ENCODE peak calls at places on chromosomes 6 and 20, in five cellular contexts. Z, E, K, W and U are unnamed samples.

GRCh38 chr20:58106143-58106750 is 122.2 kb downstream of the ANKRD60 start:
- DNase-seq in Z (no peak), E (no peak), K (no peak), W (no peak), U (no peak)

GRCh38 chr6:147117580-147117979 is 86.6 kb upstream of the STXBP5 start:
- DNase-seq in Z (no peak), E (no peak), K (no peak), W (no peak), U (no peak)

GRCh38 chr6:131572686-131573415 is at the start of gene ARG1:
- DNase-seq in Z (no peak), E (no peak), K (no peak), W (no peak), U (no peak)

GRCh38 chr6:17015551-17016381 is 86.1 kb upstream of the STMND1 start:
- DNase-seq in Z (peak; percentile 60), E (no peak), K (no peak), W (peak; percentile 71), U (no peak)

GRCh38 chr6:35808688-35809087 is 3.5 kb downstream of the LHFPL5 start:
- DNase-seq in Z (no peak), E (no peak), K (no peak), W (no peak), U (no peak)

GRCh38 chr20:31440012-31440659 is at the start of gene DEFB123:
- DNase-seq in Z (no peak), E (no peak), K (no peak), W (no peak), U (no peak)

GRCh38 chr6:140320081-140320798 is 945.8 kb upstream of the CITED2 start:
- DNase-seq in Z (no peak), E (no peak), K (no peak), W (no peak), U (no peak)

GRCh38 chr6:150201791-150202329 is 59.0 kb downstream of the PPP1R14C start:
- DNase-seq in Z (no peak), E (no peak), K (no peak), W (no peak), U (no peak)

GRCh38 chr6:33786736-33787135 is 2.2 kb downstream of the LEMD2 start:
- DNase-seq in Z (no peak), E (no peak), K (no peak), W (no peak), U (no peak)

GRCh38 chr6:103783344-103783743 is 1076.4 kb downstream of the HACE1 start:
- DNase-seq in Z (no peak), E (no peak), K (no peak), W (no peak), U (peak; percentile 53)

GRCh38 chr6:35737413-35738211 is 780 bp downstream of the ARMC12 start:
- DNase-seq in Z (no peak), E (peak; percentile 79), K (peak; percentile 58), W (no peak), U (peak; percentile 46)

GRCh38 chr6:159118941-159119340 is 50.3 kb upstream of the FNDC1 start:
- DNase-seq in Z (no peak), E (no peak), K (no peak), W (no peak), U (no peak)

GRCh38 chr20:53028337-53029007 is 56.3 kb downstream of the TSHZ2 start:
- DNase-seq in Z (no peak), E (no peak), K (no peak), W (no peak), U (no peak)

GRCh38 chr20:48278961-48279481 is 493.7 kb upstream of the SULF2 start:
- DNase-seq in Z (no peak), E (no peak), K (no peak), W (no peak), U (no peak)

GRCh38 chr6:134421496-134421895 is 103.6 kb upstream of the SGK1 start:
- DNase-seq in Z (no peak), E (no peak), K (no peak), W (no peak), U (no peak)

GRCh38 chr20:12252793-12253192 is 335.1 kb downstream of the BTBD3 start:
- DNase-seq in Z (no peak), E (no peak), K (no peak), W (no peak), U (no peak)

GRCh38 chr6:158185729-158186456 is 17.7 kb downstream of the GTF2H5 start:
- DNase-seq in Z (no peak), E (no peak), K (peak; percentile 75), W (no peak), U (no peak)

GRCh38 chr20:48326868-48327267 is 500.9 kb downstream of the PREX1 start:
- DNase-seq in Z (no peak), E (no peak), K (no peak), W (no peak), U (no peak)

GRCh38 chr6:169225131-169225576 is 28.5 kb downstream of the THBS2 start:
- DNase-seq in Z (no peak), E (no peak), K (no peak), W (no peak), U (no peak)

GRCh38 chr6:31850765-31851484 is 11.7 kb downstream of the NEU1 start:
- DNase-seq in Z (no peak), E (no peak), K (no peak), W (no peak), U (no peak)

GRCh38 chr6:85461806-85462185 is 11.9 kb downstream of the NT5E start:
- DNase-seq in Z (no peak), E (no peak), K (no peak), W (no peak), U (no peak)

GRCh38 chr6:33276581-33276863 is 401 bp upstream of the B3GALT4 start:
- DNase-seq in Z (no peak), E (no peak), K (no peak), W (no peak), U (no peak)

GRCh38 chr6:42915737-42916136 is at the start of gene PTCRA:
- DNase-seq in Z (no peak), E (no peak), K (no peak), W (no peak), U (no peak)

GRCh38 chr6:3259491-3259958 is 778 bp downstream of the PSMG4 start:
- DNase-seq in Z (no peak), E (peak; percentile 67), K (no peak), W (peak; percentile 69), U (no peak)

GRCh38 chr6:75348882-75349261 is 64.3 kb upstream of the TMEM30A start:
- DNase-seq in Z (no peak), E (no peak), K (no peak), W (no peak), U (no peak)

GRCh38 chr6:122071950-122072647 is 327.4 kb upstream of the HSF2 start:
- DNase-seq in Z (no peak), E (no peak), K (no peak), W (no peak), U (no peak)

GRCh38 chr6:151060096-151060741 is 179.5 kb upstream of the AKAP12 start:
- DNase-seq in Z (no peak), E (no peak), K (peak; percentile 80), W (no peak), U (peak; percentile 78)

GRCh38 chr6:170182781-170183120 is 108.1 kb downstream of the DLL1 start:
- DNase-seq in Z (no peak), E (no peak), K (no peak), W (no peak), U (no peak)

GRCh38 chr6:123316733-123317323 is 319.9 kb downstream of the TRDN start:
- DNase-seq in Z (no peak), E (peak; percentile 0), K (no peak), W (no peak), U (no peak)

GRCh38 chr6:17768388-17768787 is 61.7 kb upstream of the NUP153 start:
- DNase-seq in Z (no peak), E (no peak), K (no peak), W (no peak), U (peak; percentile 1)

DNA sequence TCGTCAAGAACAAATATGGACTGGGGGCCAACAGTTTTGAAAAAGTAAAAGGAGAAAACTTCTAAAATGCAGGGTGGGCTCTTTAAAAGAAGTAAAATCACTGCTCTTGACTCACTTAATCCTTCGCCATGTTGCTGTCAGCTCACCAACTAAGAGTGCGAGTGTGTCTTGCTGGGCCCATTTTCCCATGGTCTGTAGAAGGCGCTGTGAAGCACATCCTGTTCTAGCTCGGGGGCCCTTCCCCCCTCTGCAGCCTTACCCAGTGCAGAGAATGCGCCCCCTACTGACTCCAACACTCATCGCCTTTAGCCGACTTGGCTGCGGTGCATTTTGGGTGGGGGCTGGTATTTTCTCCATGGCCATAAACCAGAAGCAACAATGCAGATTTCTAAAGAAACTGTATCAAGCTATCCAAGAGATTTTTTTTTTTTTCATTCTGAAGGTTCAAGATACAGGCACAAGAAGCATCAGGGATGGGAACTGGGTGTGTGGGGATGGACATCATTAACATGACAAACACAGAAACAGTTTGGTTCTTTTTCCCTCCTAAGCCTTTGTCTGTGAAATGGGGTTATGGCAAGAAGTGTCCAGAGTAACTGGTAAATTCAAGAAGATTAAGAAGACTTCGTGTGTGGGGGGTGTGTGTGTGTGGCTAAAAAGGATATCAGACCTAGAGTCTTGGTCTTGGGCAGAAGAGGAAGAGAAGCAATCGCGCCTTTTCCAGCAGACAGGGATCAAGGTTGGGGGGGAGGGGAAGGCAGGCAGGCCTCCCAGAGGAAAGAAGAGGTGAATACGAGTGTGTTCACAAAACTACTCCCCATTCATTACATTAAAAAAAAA is 1.7 kb downstream of the ADNP start:
- DNase-seq in Z (peak; percentile 93), E (peak; percentile 84), K (peak; percentile 78), W (peak; percentile 91), U (peak; percentile 95)
- TF ChIP-seq CTCF in Z (peak; percentile 84), E (peak; percentile 99), K (peak; percentile 97), W (peak; percentile 78), U (peak; percentile 100)

DNA sequence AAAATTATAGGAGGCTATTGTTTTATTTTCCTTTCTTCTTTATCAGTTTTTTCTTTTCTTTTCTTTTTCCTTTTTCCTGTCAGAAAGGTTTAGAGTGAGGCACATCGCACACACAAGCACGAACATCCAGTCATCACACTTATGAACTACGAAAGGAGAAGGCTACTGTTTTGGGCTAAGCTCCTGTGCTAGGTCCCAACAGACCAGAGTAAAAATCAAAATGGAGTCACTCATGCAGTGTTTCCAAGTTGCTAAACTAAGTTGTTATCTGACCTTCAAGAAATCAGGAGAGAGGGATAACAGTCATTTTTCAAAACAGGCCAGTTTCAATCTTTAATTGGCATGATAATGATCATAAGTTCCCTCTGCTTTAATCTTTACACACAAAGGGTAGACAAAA is 93.6 kb downstream of the CD24 start:
- DNase-seq in Z (no peak), E (no peak), K (no peak), W (no peak), U (no peak)
- H3K4me3 ChIP-seq in Z (no peak overlapping the region), E (no peak overlapping the region), K (no peak overlapping the region), W (no peak overlapping the region), U (no peak overlapping the region)

GRCh38 chr6:814378-815347 is 121.7 kb upstream of the EXOC2 start:
- DNase-seq in Z (no peak), E (no peak), K (no peak), W (no peak), U (no peak)

GRCh38 chr6:816510-817084 is 123.7 kb upstream of the EXOC2 start:
- DNase-seq in Z (peak; percentile 51), E (no peak), K (no peak), W (no peak), U (no peak)

GRCh38 chr6:818191-818590 is 125.3 kb upstream of the EXOC2 start:
- DNase-seq in Z (no peak), E (no peak), K (no peak), W (no peak), U (no peak)

GRCh38 chr6:811806-812205 is 118.9 kb upstream of the EXOC2 start:
- DNase-seq in Z (no peak), E (no peak), K (no peak), W (no peak), U (no peak)

GRCh38 chr6:815348-815738 is 122.4 kb upstream of the EXOC2 start:
- DNase-seq in Z (no peak), E (peak; percentile 27), K (no peak), W (no peak), U (no peak)
- TF ChIP-seq CTCF in Z (no peak), E (no peak), K (no peak), W (peak; percentile 18), U (peak; percentile 37)

GRCh38 chr20:32678948-32679347 is 5.2 kb upstream of the C20orf203 start:
- DNase-seq in Z (no peak), E (no peak), K (no peak), W (no peak), U (no peak)
- H3K4me3 ChIP-seq in Z (no peak overlapping the region), E (no peak overlapping the region), K (no peak overlapping the region), W (no peak overlapping the region), U (no peak overlapping the region)